ENCODE peak calls at places on chromosomes 3 and 15, in five cellular contexts. M is tibial nerve; X is WERI-Rb-1; U is CD8-positive, alpha-beta T cell; F is fibroblast of lung. R is an unnamed sample. For H3K36me3, the result is how much of the 10 kb centered on the place peaks cover.

GRCh38 chr3:18847583-18848197 is 300.6 kb upstream of the KCNH8 start:
- DNase-seq in M (no peak), X (no peak), U (no peak), F (no peak), R (no peak)

GRCh38 chr3:5567113-5567512 is 379.6 kb downstream of the EDEM1 start:
- DNase-seq in M (no peak), X (no peak), U (no peak), F (no peak), R (no peak)

GRCh38 chr15:92909131-92909781 is 9.1 kb downstream of the CHD2 start:
- DNase-seq in M (no peak), X (no peak), U (no peak), F (no peak), R (no peak)

GRCh38 chr15:73809728-73810501 is 56.8 kb upstream of the INSYN1 start:
- DNase-seq in M (no peak), X (peak), U (no peak), F (no peak), R (peak)

GRCh38 chr15:51322622-51323296 is 15.6 kb downstream of the CYP19A1 start:
- DNase-seq in M (peak), X (no peak), U (no peak), F (peak), R (peak)

GRCh38 chr3:189652042-189652441 is 20.9 kb downstream of the TP63 start:
- DNase-seq in M (no peak), X (peak), U (no peak), F (peak), R (no peak)

GRCh38 chr3:127680146-127680661 is 7.5 kb downstream of the ABTB1 start:
- DNase-seq in M (no peak), X (peak), U (no peak), F (no peak), R (peak)

GRCh38 chr3:67640023-67640660 is 14.3 kb downstream of the SUCLG2 start:
- DNase-seq in M (no peak), X (no peak), U (no peak), F (peak), R (no peak)

GRCh38 chr3:160065282-160065681 is 76.6 kb downstream of the IL12A start:
- DNase-seq in M (no peak), X (no peak), U (no peak), F (no peak), R (no peak)

GRCh38 chr3:107894998-107895397 is 195.8 kb downstream of the CD47 start:
- DNase-seq in M (no peak), X (no peak), U (no peak), F (no peak), R (no peak)

GRCh38 chr3:152192050-152192449 is 76.7 kb upstream of the MBNL1 start:
- DNase-seq in M (no peak), X (no peak), U (no peak), F (no peak), R (no peak)

GRCh38 chr3:113574213-113574612 is 41.9 kb downstream of the SIDT1 start:
- DNase-seq in M (no peak), X (no peak), U (no peak), F (no peak), R (no peak)

GRCh38 chr15:60469893-60470641 is 8.9 kb downstream of the ICE2 start:
- DNase-seq in M (no peak), X (no peak), U (no peak), F (no peak), R (no peak)

GRCh38 chr15:60476713-60477112 is 2.2 kb downstream of the ICE2 start:
- DNase-seq in M (no peak), X (no peak), U (no peak), F (no peak), R (no peak)

GRCh38 chr15:60477164-60477563 is 1.8 kb downstream of the ICE2 start:
- DNase-seq in M (no peak), X (no peak), U (no peak), F (no peak), R (no peak)

GRCh38 chr15:60471314-60471713 is 7.6 kb downstream of the ICE2 start:
- DNase-seq in M (no peak), X (no peak), U (no peak), F (no peak), R (no peak)

GRCh38 chr15:60473135-60473534 is 5.8 kb downstream of the ICE2 start:
- DNase-seq in M (no peak), X (no peak), U (no peak), F (no peak), R (no peak)
- H3K36me3 ChIP-seq in M (under half), X (under half), U (under half), F (under half), R (under half)

DNA sequence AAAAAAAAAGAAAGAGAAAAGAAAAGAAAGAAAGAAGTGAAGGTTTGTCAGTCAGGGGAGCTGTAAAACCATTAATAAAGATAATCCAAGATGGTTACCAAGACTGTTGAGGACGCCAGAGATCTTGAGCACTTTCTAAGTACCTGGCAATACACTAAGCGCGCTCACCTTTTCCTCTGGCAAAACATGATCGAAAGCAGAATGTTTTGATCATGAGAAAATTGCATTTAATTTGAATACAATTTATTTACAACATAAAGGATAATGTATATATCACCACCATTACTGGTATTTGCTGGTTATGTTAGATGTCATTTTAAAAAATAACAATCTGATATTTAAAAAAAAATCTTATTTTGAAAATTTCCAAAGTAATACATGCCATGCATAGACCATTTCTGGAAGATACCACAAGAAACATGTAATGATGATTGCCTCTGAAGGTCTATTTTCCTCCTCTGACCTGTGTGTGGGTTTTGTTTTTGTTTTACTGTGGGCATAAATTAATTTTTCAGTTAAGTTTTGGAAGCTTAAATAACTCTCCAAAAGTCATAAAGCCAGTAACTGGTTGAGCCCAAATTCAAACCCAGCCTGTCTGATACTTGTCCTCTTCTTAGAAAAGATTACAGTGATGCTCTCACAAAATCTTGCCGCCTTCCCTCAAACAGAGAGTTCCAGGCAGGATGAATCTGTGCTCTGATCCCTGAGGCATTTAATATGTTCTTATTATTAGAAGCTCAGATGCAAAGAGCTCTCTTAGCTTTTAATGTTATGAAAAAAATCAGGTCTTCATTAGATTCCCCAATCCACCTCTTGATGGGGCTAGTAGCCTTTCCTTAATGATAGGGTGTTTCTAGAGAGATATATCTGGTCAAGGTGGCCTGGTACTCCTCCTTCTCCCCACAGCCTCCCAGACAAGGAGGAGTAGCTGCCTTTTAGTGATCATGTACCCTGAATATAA is 2.0 kb downstream of the B2M start:
- DNase-seq in M (no peak), X (no peak), U (no peak), F (peak), R (no peak)
- H3K36me3 ChIP-seq in M (under half), X (under half), U (under half), F (under half), R (under half)

DNA sequence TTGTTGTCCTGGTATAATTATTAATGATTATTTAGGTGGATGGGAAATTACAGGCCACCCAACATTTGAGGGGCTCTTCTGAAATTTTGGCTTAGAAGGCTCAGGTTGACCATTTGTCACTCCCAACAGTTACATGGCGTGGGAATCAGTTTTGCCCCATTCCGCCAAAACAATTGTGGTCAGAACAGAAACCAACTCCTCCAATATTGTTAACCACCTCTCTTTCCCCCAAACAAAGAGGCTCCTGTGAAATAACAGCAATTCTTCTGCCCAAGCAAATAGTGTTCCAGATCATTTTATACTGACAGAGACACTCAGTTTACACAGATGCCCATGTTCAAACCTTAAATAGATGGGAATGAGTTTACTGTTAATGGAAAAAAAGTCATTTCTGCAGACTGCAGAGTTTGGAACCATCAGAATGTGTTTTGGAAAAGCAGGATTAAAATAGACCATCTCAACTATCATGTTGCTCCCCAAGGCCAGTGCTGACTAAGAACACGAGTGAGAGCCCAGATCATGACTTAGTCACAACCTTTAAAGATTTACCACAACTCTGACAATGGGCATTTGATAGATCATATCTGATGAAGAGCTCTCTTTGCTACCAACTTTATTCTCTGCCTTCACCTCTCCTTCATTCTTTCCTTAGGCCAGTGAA is 102.1 kb downstream of the DUT start:
- DNase-seq in M (no peak), X (no peak), U (no peak), F (peak), R (no peak)
- H3K36me3 ChIP-seq in M (under half), X (under half), U (under half), F (under half), R (half or more)

DNA sequence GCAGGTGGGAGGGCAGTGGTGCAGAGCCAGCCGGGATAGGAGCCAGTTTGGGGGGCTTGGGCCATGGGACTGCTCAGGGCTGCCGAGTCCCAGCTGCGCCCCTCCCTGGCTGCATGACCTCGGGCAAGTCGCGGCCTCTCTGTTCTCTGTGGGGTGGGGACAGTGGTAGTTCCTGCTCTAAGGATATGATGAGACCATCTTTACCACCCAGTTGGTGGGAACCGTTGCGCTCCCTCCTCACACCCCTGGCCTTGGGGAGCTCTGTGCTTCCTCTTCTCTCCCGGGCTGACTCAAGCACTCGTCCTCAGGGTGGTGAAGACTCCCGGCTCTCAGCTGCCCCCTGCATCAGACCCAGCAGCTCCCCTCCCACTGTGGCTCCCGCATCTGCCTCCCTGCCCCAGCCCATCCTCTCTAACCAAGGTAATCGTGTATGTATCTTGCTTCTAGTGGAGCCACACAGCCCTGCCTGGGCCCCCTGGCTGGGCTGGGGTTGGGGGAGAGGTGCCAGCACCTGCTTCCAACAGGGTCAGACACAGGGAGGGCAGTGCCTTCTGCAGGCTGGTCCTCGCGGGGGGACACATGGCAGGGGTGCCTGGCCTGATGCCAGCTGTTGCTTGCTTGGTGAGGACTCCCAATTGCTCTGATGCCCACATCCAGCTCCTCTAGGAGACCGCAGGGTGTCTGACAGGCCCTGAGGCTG is 15.1 kb upstream of the STAB1 start:
- DNase-seq in M (no peak), X (no peak), U (no peak), F (no peak), R (no peak)
- H3K36me3 ChIP-seq in M (under half), X (half or more), U (under half), F (under half), R (half or more)